ENCODE peak calls at places on chromosomes 7 and 10, in nine cellular contexts. G is choroid plexus epithelial cell; T is A549; Q is sigmoid colon; Z is neural progenitor cell; Y is cardiac fibroblast; X is CD4-positive, alpha-beta memory T cell; F is H7; W is SK-N-SH. D is an unnamed sample.

GRCh38 chr7:30510124-30511074 is 5.8 kb upstream of the GGCT start:
- DNase-seq in G (peak; percentile 77), T (peak; percentile 63), Q (no peak), Z (peak; percentile 62), Y (peak; percentile 72), X (peak; percentile 23), F (peak; percentile 49), W (peak; percentile 52), D (no peak)

GRCh38 chr10:74058658-74059057 is 60.7 kb downstream of the VCL start:
- DNase-seq in G (peak; percentile 68), T (peak; percentile 61), Q (no peak), Z (peak; percentile 28), Y (peak; percentile 47), X (peak; percentile 24), F (no peak), W (no peak), D (no peak)

GRCh38 chr7:134500406-134500805 is 27.0 kb upstream of the AKR1B10 start:
- DNase-seq in G (no peak), T (no peak), Q (no peak), Z (no peak), Y (no peak), X (no peak), F (no peak), W (no peak), D (no peak)

GRCh38 chr7:44151679-44152355 is 10.7 kb upstream of the MYL7 start:
- DNase-seq in G (no peak), T (no peak), Q (no peak), Z (no peak), Y (no peak), X (no peak), F (peak; percentile 24), W (peak; percentile 24), D (no peak)

GRCh38 chr10:3127921-3128320 is 44.7 kb downstream of the PITRM1 start:
- DNase-seq in G (no peak), T (no peak), Q (no peak), Z (no peak), Y (no peak), X (no peak), F (no peak), W (no peak), D (no peak)

GRCh38 chr10:12020574-12020973 is 22.0 kb downstream of the UPF2 start:
- DNase-seq in G (no peak), T (no peak), Q (no peak), Z (no peak), Y (no peak), X (no peak), F (no peak), W (no peak), D (no peak)

GRCh38 chr10:11017575-11018425 is at the start of gene CELF2:
- DNase-seq in G (peak; percentile 15), T (no peak), Q (peak; percentile 81), Z (peak; percentile 94), Y (no peak), X (peak; percentile 29), F (peak; percentile 92), W (peak; percentile 67), D (peak; percentile 29)

GRCh38 chr7:39453743-39454355 is 112.4 kb upstream of the YAE1 start:
- DNase-seq in G (peak; percentile 78), T (peak; percentile 61), Q (no peak), Z (peak; percentile 79), Y (peak; percentile 61), X (peak; percentile 26), F (peak; percentile 61), W (peak; percentile 55), D (peak; percentile 83)

GRCh38 chr7:135098391-135098790 is 49.5 kb upstream of the TMEM140 start:
- DNase-seq in G (no peak), T (no peak), Q (no peak), Z (no peak), Y (peak; percentile 16), X (no peak), F (no peak), W (no peak), D (no peak)

GRCh38 chr7:130961128-130961601 is 227.2 kb upstream of the KLF14 start:
- DNase-seq in G (peak; percentile 48), T (peak; percentile 82), Q (no peak), Z (no peak), Y (peak; percentile 59), X (peak; percentile 89), F (no peak), W (no peak), D (no peak)

GRCh38 chr7:55055479-55055878 is 36.7 kb downstream of the EGFR start:
- DNase-seq in G (peak; percentile 92), T (peak; percentile 63), Q (no peak), Z (no peak), Y (peak; percentile 79), X (no peak), F (no peak), W (no peak), D (no peak)

GRCh38 chr10:100826661-100826982 is 81.2 kb downstream of the PAX2 start:
- DNase-seq in G (no peak), T (no peak), Q (no peak), Z (no peak), Y (no peak), X (no peak), F (no peak), W (no peak), D (no peak)

GRCh38 chr10:100827819-100828743 is 82.7 kb downstream of the PAX2 start:
- DNase-seq in G (no peak), T (peak; percentile 43), Q (peak; percentile 62), Z (peak; percentile 92), Y (no peak), X (no peak), F (peak; percentile 91), W (peak; percentile 91), D (no peak)

GRCh38 chr10:100828744-100829102 is 83.3 kb downstream of the PAX2 start:
- DNase-seq in G (no peak), T (no peak), Q (peak; percentile 40), Z (peak; percentile 70), Y (no peak), X (peak; percentile 13), F (peak; percentile 88), W (peak; percentile 82), D (no peak)

GRCh38 chr10:100825946-100826660 is 80.7 kb downstream of the PAX2 start:
- DNase-seq in G (no peak), T (no peak), Q (peak; percentile 35), Z (no peak), Y (no peak), X (no peak), F (peak; percentile 64), W (no peak), D (no peak)

GRCh38 chr10:100826983-100827818 is 81.8 kb downstream of the PAX2 start:
- DNase-seq in G (no peak), T (peak; percentile 46), Q (peak; percentile 63), Z (peak; percentile 78), Y (no peak), X (peak; percentile 15), F (peak; percentile 89), W (peak; percentile 80), D (no peak)
- H3K4me3 ChIP-seq in G (no peak overlapping the region), T (peak overlapping the region; percentile 50), Q (peak overlapping the region; percentile 22), Z (peak overlapping the region; percentile 43), Y (no peak overlapping the region), X (peak overlapping the region; percentile 31), F (peak overlapping the region; percentile 30), W (peak overlapping the region; percentile 38), D (peak overlapping the region; percentile 5)

DNA sequence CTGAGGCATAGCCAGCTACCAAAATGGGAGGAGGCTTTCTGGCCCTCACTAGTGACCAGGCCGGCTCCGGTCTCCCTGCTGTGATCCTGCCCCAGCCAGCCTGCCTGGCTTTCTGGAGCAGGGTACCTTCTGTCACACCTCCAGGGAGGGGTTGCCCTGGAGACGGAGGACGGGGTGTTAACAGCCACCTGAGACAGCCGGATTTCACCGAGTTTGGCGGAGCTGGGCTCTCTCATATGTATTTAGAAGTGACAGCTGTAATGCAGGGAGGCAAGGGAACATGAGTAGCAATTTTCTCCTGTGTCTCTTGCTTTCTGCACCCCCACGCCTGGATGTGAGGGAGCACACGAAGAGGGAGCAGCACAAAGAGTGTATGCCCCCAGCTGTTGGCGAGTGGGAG is 473.3 kb downstream of the PLXNA4 start:
- DNase-seq in G (no peak), T (no peak), Q (no peak), Z (no peak), Y (no peak), X (no peak), F (no peak), W (no peak), D (no peak)
- H3K4me3 ChIP-seq in G (no peak overlapping the region), T (no peak overlapping the region), Q (no peak overlapping the region), Z (no peak overlapping the region), Y (no peak overlapping the region), X (no peak overlapping the region), F (no peak overlapping the region), W (no peak overlapping the region), D (no peak overlapping the region)

DNA sequence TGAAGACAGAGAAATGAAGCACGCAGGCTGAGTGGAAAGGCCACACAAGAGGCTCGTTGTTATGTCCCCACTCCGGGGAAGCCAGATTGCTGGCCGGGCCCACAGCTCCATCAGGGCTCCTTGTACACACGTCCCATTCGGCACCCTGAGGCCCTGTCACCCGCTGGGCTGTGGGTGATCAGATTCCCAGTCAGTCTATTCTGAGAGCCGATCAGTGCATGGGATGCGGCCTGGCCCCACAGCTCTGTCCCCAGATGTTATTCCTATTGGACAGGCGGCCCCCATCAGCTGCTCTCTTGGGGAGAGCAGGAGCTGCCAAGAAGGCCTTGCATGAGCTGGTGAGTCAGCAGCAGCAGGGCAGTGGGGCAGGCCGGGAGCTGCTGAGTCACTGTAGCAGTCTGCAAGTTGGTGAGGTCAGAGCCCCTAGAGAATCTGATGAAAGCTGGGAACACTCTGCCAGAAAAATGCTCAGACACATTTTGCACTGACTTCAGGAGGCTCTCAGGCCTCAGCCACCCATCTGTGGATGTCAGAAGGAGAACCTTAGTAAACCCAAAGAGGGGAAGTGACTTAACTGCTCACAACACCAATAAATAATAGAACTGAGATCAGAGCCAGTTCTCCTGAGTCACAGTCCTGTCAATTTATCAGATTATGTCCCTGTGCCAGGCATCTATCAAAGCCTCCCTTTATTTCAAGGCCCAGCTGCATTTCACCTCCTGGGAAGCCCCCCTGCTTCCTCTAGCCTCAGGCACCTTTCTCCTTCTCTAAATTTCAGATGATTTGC is 9.4 kb upstream of the PSAP start:
- DNase-seq in G (peak; percentile 100), T (peak; percentile 99), Q (peak; percentile 99), Z (peak; percentile 72), Y (peak; percentile 100), X (no peak), F (peak; percentile 73), W (peak; percentile 70), D (no peak)
- H3K4me3 ChIP-seq in G (no peak overlapping the region), T (no peak overlapping the region), Q (no peak overlapping the region), Z (no peak overlapping the region), Y (no peak overlapping the region), X (no peak overlapping the region), F (no peak overlapping the region), W (no peak overlapping the region), D (no peak overlapping the region)

GRCh38 chr10:128062837-128063563 is 63.2 kb downstream of the MKI67 start:
- DNase-seq in G (peak; percentile 11), T (no peak), Q (no peak), Z (no peak), Y (peak; percentile 13), X (peak; percentile 72), F (no peak), W (no peak), D (no peak)

GRCh38 chr10:128066954-128067382 is 59.3 kb downstream of the MKI67 start:
- DNase-seq in G (no peak), T (no peak), Q (no peak), Z (no peak), Y (no peak), X (no peak), F (no peak), W (no peak), D (no peak)

GRCh38 chr10:128063736-128064614 is 62.2 kb downstream of the MKI67 start:
- DNase-seq in G (no peak), T (no peak), Q (peak; percentile 64), Z (no peak), Y (no peak), X (no peak), F (peak; percentile 72), W (no peak), D (no peak)

GRCh38 chr10:128065881-128066534 is 60.2 kb downstream of the MKI67 start:
- DNase-seq in G (no peak), T (no peak), Q (peak; percentile 62), Z (no peak), Y (no peak), X (no peak), F (no peak), W (no peak), D (no peak)

GRCh38 chr10:128064615-128065580 is 61.3 kb downstream of the MKI67 start:
- DNase-seq in G (peak; percentile 83), T (no peak), Q (peak; percentile 91), Z (no peak), Y (peak; percentile 87), X (peak; percentile 71), F (no peak), W (no peak), D (no peak)
- H3K4me3 ChIP-seq in G (no peak overlapping the region), T (no peak overlapping the region), Q (no peak overlapping the region), Z (no peak overlapping the region), Y (no peak overlapping the region), X (peak overlapping the region; percentile 54), F (no peak overlapping the region), W (no peak overlapping the region), D (no peak overlapping the region)

D was measured in iPS DF 6.9.